ENCODE peak calls at places on chromosomes 4 and X, in five cellular contexts. One of them, this sample, is unnamed.

GRCh38 chrX:16511776-16512400 is 138.1 kb upstream of the S100G start:
- DNase-seq in esophagus squamous epithelium: no peak
- DNase-seq in sigmoid colon: no peak
- DNase-seq in right lobe of liver: no peak
- DNase-seq in tibial nerve: no peak
- DNase-seq in this sample: no peak

GRCh38 chrX:9873952-9874351 is 87.7 kb downstream of the SHROOM2 start:
- DNase-seq in sigmoid colon: no peak
- DNase-seq in right lobe of liver: no peak
- DNase-seq in tibial nerve: no peak
- DNase-seq in esophagus squamous epithelium: no peak
- DNase-seq in this sample: peak

GRCh38 chrX:109856974-109857373 is 123.9 kb upstream of the ACSL4 start:
- DNase-seq in right lobe of liver: no peak
- DNase-seq in esophagus squamous epithelium: no peak
- DNase-seq in sigmoid colon: no peak
- DNase-seq in tibial nerve: no peak
- DNase-seq in this sample: no peak

GRCh38 chr4:145829629-145830395 is 108.8 kb downstream of the ZNF827 start:
- DNase-seq in sigmoid colon: no peak
- DNase-seq in esophagus squamous epithelium: no peak
- DNase-seq in tibial nerve: no peak
- DNase-seq in right lobe of liver: no peak
- DNase-seq in this sample: no peak

GRCh38 chr4:147927377-147928137 is 195.7 kb downstream of the ARHGAP10 start:
- DNase-seq in right lobe of liver: no peak
- DNase-seq in sigmoid colon: peak
- DNase-seq in tibial nerve: no peak
- DNase-seq in esophagus squamous epithelium: no peak
- DNase-seq in this sample: no peak

GRCh38 chr4:119130365-119131065 is 5.1 kb upstream of the MYOZ2 start:
- DNase-seq in tibial nerve: no peak
- DNase-seq in right lobe of liver: no peak
- DNase-seq in esophagus squamous epithelium: no peak
- DNase-seq in sigmoid colon: no peak
- DNase-seq in this sample: no peak

GRCh38 chr4:37188100-37188499 is 56.4 kb upstream of the NWD2 start:
- DNase-seq in sigmoid colon: no peak
- DNase-seq in esophagus squamous epithelium: no peak
- DNase-seq in right lobe of liver: no peak
- DNase-seq in tibial nerve: no peak
- DNase-seq in this sample: peak

GRCh38 chr4:82906469-82906868 is 5.9 kb downstream of the THAP9 start:
- DNase-seq in sigmoid colon: no peak
- DNase-seq in tibial nerve: no peak
- DNase-seq in esophagus squamous epithelium: no peak
- DNase-seq in right lobe of liver: no peak
- DNase-seq in this sample: no peak

GRCh38 chr4:185209031-185209851 is at the start of gene SNX25:
- DNase-seq in tibial nerve: peak
- DNase-seq in right lobe of liver: peak
- DNase-seq in esophagus squamous epithelium: peak
- DNase-seq in sigmoid colon: peak
- DNase-seq in this sample: peak

GRCh38 chrX:119605398-119605738 is 856 bp downstream of the NKRF start:
- DNase-seq in tibial nerve: no peak
- DNase-seq in sigmoid colon: no peak
- DNase-seq in right lobe of liver: peak
- DNase-seq in esophagus squamous epithelium: no peak
- DNase-seq in this sample: peak

GRCh38 chrX:40104649-40105015 is 6.9 kb upstream of the BCOR start:
- DNase-seq in right lobe of liver: peak
- DNase-seq in sigmoid colon: peak
- DNase-seq in esophagus squamous epithelium: no peak
- DNase-seq in tibial nerve: no peak
- DNase-seq in this sample: no peak

GRCh38 chr4:8537041-8537461 is 43.1 kb upstream of the GPR78 start:
- DNase-seq in right lobe of liver: peak
- DNase-seq in esophagus squamous epithelium: no peak
- DNase-seq in sigmoid colon: peak
- DNase-seq in tibial nerve: peak
- DNase-seq in this sample: peak

GRCh38 chr4:53497446-53498069 is 93.7 kb downstream of the LNX1 start:
- DNase-seq in right lobe of liver: peak
- DNase-seq in esophagus squamous epithelium: no peak
- DNase-seq in sigmoid colon: peak
- DNase-seq in tibial nerve: peak
- DNase-seq in this sample: peak

GRCh38 chr4:184807797-184808718 is 17.7 kb downstream of the ACSL1 start:
- DNase-seq in esophagus squamous epithelium: no peak
- DNase-seq in right lobe of liver: no peak
- DNase-seq in sigmoid colon: no peak
- DNase-seq in tibial nerve: no peak
- DNase-seq in this sample: peak

GRCh38 chr4:122003335-122003734 is 51.5 kb upstream of the TRPC3 start:
- DNase-seq in right lobe of liver: no peak
- DNase-seq in sigmoid colon: no peak
- DNase-seq in esophagus squamous epithelium: no peak
- DNase-seq in tibial nerve: no peak
- DNase-seq in this sample: peak

GRCh38 chrX:119755981-119756533 is 2.3 kb upstream of the SOWAHD start:
- DNase-seq in tibial nerve: no peak
- DNase-seq in esophagus squamous epithelium: no peak
- DNase-seq in right lobe of liver: no peak
- DNase-seq in sigmoid colon: no peak
- DNase-seq in this sample: peak

GRCh38 chr4:141912831-141913230 is 276.4 kb downstream of the IL15 start:
- DNase-seq in tibial nerve: no peak
- DNase-seq in sigmoid colon: no peak
- DNase-seq in right lobe of liver: no peak
- DNase-seq in esophagus squamous epithelium: no peak
- DNase-seq in this sample: peak

GRCh38 chrX:115413246-115413878 is 123.8 kb downstream of the LUZP4 start:
- DNase-seq in tibial nerve: no peak
- DNase-seq in esophagus squamous epithelium: no peak
- DNase-seq in right lobe of liver: no peak
- DNase-seq in sigmoid colon: no peak
- DNase-seq in this sample: no peak

GRCh38 chr4:87122252-87122651 is 98.2 kb downstream of the KLHL8 start:
- DNase-seq in right lobe of liver: no peak
- DNase-seq in tibial nerve: no peak
- DNase-seq in esophagus squamous epithelium: no peak
- DNase-seq in sigmoid colon: peak
- DNase-seq in this sample: no peak

GRCh38 chr4:71669291-71669690 is 114.6 kb downstream of the GC start:
- DNase-seq in right lobe of liver: no peak
- DNase-seq in sigmoid colon: no peak
- DNase-seq in esophagus squamous epithelium: no peak
- DNase-seq in tibial nerve: no peak
- DNase-seq in this sample: no peak

GRCh38 chr4:100146756-100147155 is 43.5 kb downstream of the DDIT4L start:
- DNase-seq in sigmoid colon: no peak
- DNase-seq in esophagus squamous epithelium: no peak
- DNase-seq in tibial nerve: no peak
- DNase-seq in right lobe of liver: no peak
- DNase-seq in this sample: no peak

GRCh38 chr4:159400782-159401712 is 298.2 kb downstream of the RAPGEF2 start:
- DNase-seq in right lobe of liver: no peak
- DNase-seq in sigmoid colon: no peak
- DNase-seq in tibial nerve: no peak
- DNase-seq in esophagus squamous epithelium: no peak
- DNase-seq in this sample: no peak

GRCh38 chr4:143250617-143251016 is 65.9 kb downstream of the USP38 start:
- DNase-seq in sigmoid colon: no peak
- DNase-seq in right lobe of liver: no peak
- DNase-seq in esophagus squamous epithelium: no peak
- DNase-seq in tibial nerve: no peak
- DNase-seq in this sample: no peak

GRCh38 chrX:140480765-140481164 is 24.1 kb downstream of the SOX3 start:
- DNase-seq in sigmoid colon: no peak
- DNase-seq in tibial nerve: no peak
- DNase-seq in right lobe of liver: no peak
- DNase-seq in esophagus squamous epithelium: no peak
- DNase-seq in this sample: no peak

GRCh38 chr4:96102541-96103018 is 262.7 kb downstream of the PDHA2 start:
- DNase-seq in esophagus squamous epithelium: no peak
- DNase-seq in tibial nerve: no peak
- DNase-seq in sigmoid colon: no peak
- DNase-seq in right lobe of liver: no peak
- DNase-seq in this sample: no peak

GRCh38 chr4:8427761-8428287 is 12.7 kb downstream of the ACOX3 start:
- DNase-seq in esophagus squamous epithelium: no peak
- DNase-seq in tibial nerve: no peak
- DNase-seq in right lobe of liver: no peak
- DNase-seq in sigmoid colon: peak
- DNase-seq in this sample: no peak

GRCh38 chrX:104668550-104668949 is 102.6 kb downstream of the IL1RAPL2 start:
- DNase-seq in esophagus squamous epithelium: no peak
- DNase-seq in tibial nerve: no peak
- DNase-seq in right lobe of liver: no peak
- DNase-seq in sigmoid colon: no peak
- DNase-seq in this sample: peak

GRCh38 chrX:107503996-107504395 is 54.5 kb downstream of the FRMPD3 start:
- DNase-seq in sigmoid colon: no peak
- DNase-seq in right lobe of liver: no peak
- DNase-seq in tibial nerve: no peak
- DNase-seq in esophagus squamous epithelium: no peak
- DNase-seq in this sample: no peak

GRCh38 chr4:122920473-122920872 is 1.9 kb downstream of the NUDT6 start:
- DNase-seq in sigmoid colon: no peak
- DNase-seq in right lobe of liver: no peak
- DNase-seq in esophagus squamous epithelium: no peak
- DNase-seq in tibial nerve: no peak
- DNase-seq in this sample: no peak

GRCh38 chr4:37788782-37789181 is 37.7 kb upstream of the PGM2 start:
- DNase-seq in tibial nerve: no peak
- DNase-seq in sigmoid colon: no peak
- DNase-seq in right lobe of liver: no peak
- DNase-seq in esophagus squamous epithelium: no peak
- DNase-seq in this sample: no peak

GRCh38 chrX:151458824-151459223 is 61.8 kb downstream of the VMA21 start:
- DNase-seq in tibial nerve: no peak
- DNase-seq in sigmoid colon: no peak
- DNase-seq in esophagus squamous epithelium: no peak
- DNase-seq in right lobe of liver: no peak
- DNase-seq in this sample: no peak

GRCh38 chrX:44896566-44897186 is 23.7 kb downstream of the KDM6A start:
- DNase-seq in sigmoid colon: no peak
- DNase-seq in esophagus squamous epithelium: no peak
- DNase-seq in right lobe of liver: no peak
- DNase-seq in tibial nerve: no peak
- DNase-seq in this sample: no peak

GRCh38 chr4:123783091-123783765 is 386.6 kb downstream of the SPRY1 start:
- DNase-seq in tibial nerve: no peak
- DNase-seq in esophagus squamous epithelium: no peak
- DNase-seq in right lobe of liver: no peak
- DNase-seq in sigmoid colon: no peak
- DNase-seq in this sample: peak

GRCh38 chr4:170259631-170260153 is 169.9 kb upstream of the AADAT start:
- DNase-seq in esophagus squamous epithelium: no peak
- DNase-seq in tibial nerve: peak
- DNase-seq in right lobe of liver: peak
- DNase-seq in sigmoid colon: peak
- DNase-seq in this sample: peak

GRCh38 chr4:99655315-99656081 is 2.1 kb downstream of the C4orf54 start:
- DNase-seq in esophagus squamous epithelium: no peak
- DNase-seq in sigmoid colon: peak
- DNase-seq in right lobe of liver: no peak
- DNase-seq in tibial nerve: no peak
- DNase-seq in this sample: peak

DNA sequence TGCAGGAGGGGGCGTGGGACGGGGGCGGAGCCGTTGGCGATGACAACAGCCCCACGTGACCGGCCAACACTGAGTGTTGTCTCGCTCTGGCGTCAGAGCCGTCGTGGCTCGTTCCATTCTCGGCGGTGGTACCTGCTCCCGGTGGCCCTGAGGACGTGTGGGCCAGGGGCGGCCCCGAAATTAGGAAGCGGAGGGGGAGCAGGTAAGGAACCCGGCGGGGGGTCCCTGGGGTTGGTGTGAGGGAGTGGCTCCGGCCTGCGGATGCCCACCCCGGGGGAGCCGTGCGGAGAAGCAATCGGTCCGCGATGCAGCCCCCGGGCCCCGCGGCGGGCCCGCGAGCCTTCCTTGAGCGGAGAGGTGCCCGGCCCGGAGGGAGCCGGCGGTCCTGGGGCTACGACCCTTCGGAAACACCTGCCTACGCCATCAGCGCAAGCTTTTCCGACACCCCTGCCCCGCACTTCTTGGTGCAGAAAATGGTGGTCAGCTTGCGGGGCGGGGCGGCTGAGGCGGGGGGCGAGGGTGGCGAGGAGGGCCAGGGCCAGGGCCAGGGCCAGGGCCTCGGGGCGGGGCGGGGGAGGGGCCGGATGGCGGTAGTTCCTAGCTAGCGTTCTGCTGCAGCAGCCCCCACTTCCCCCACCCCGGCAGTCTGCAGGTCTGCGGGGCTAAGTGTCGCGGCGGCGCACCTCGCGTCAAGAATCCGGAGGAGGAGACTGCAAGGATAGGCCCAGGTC is at the start of gene BEX4:
- DNase-seq in sigmoid colon: peak
- DNase-seq in tibial nerve: peak
- DNase-seq in esophagus squamous epithelium: peak
- DNase-seq in right lobe of liver: peak
- DNase-seq in this sample: peak
- TF ChIP-seq POLR2A in sigmoid colon: peak
- TF ChIP-seq POLR2A in tibial nerve: peak
- TF ChIP-seq POLR2A in esophagus squamous epithelium: no peak
- TF ChIP-seq POLR2A in right lobe of liver: peak
- TF ChIP-seq POLR2A in this sample: peak

GRCh38 chr4:177728361-177729152 is 286.3 kb upstream of the AGA start:
- DNase-seq in tibial nerve: no peak
- DNase-seq in sigmoid colon: no peak
- DNase-seq in esophagus squamous epithelium: no peak
- DNase-seq in right lobe of liver: no peak
- DNase-seq in this sample: peak
- H3K4me3 ChIP-seq in tibial nerve: no peak
- H3K4me3 ChIP-seq in sigmoid colon: no peak
- H3K4me3 ChIP-seq in esophagus squamous epithelium: no peak
- H3K4me3 ChIP-seq in right lobe of liver: no peak
- H3K4me3 ChIP-seq in this sample: peak

DNA sequence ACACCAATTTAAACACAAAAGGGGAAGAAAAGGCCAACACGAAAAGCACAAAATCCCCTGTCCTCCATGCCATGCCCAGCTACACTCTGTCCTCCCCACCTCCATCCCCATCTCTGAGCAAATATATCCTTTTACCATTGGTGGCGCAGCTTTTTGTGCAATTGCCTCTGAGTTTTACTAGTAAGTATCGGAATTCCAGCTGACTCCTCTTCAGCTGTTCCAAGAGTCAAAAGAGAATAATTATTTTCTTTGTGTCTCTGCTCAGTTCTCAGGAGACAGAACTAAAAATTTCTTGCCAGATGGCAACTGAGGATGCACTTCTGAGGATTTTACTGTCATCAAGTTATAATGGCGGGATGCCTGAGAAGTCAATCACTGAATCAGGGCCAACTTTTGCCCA is 15.4 kb upstream of the ADGRA3 start:
- DNase-seq in esophagus squamous epithelium: no peak
- DNase-seq in tibial nerve: no peak
- DNase-seq in right lobe of liver: no peak
- DNase-seq in sigmoid colon: no peak
- DNase-seq in this sample: no peak
- H3K27ac ChIP-seq in esophagus squamous epithelium: no peak
- H3K27ac ChIP-seq in tibial nerve: no peak
- H3K27ac ChIP-seq in right lobe of liver: no peak
- H3K27ac ChIP-seq in sigmoid colon: no peak
- H3K27ac ChIP-seq in this sample: no peak

GRCh38 chr4:167897116-167897515 is 195.2 kb upstream of the ANXA10 start:
- DNase-seq in tibial nerve: no peak
- DNase-seq in right lobe of liver: no peak
- DNase-seq in esophagus squamous epithelium: no peak
- DNase-seq in sigmoid colon: no peak
- DNase-seq in this sample: no peak
- TF ChIP-seq POLR2A in tibial nerve: no peak
- TF ChIP-seq POLR2A in right lobe of liver: no peak
- TF ChIP-seq POLR2A in esophagus squamous epithelium: no peak
- TF ChIP-seq POLR2A in sigmoid colon: no peak
- TF ChIP-seq POLR2A in this sample: no peak

This sample was measured in testis.